ENCODE peak calls at places on chromosomes 1 and 21, in eight cellular contexts. J is OCI-LY7, V is pancreas, F is cardiac muscle cell, Y is uterus, W is thoracic aorta, X is fibroblast of lung, U is IMR-90. I is an unnamed sample.

GRCh38 chr1:1291023-1291528 is 10.8 kb downstream of the SCNN1D start:
- DNase-seq in U (no peak), J (no peak), V (no peak), X (no peak), Y (peak; percentile 44), F (no peak), W (no peak), I (no peak)

GRCh38 chr1:109466100-109466439 is 276 bp upstream of the SYPL2 start:
- DNase-seq in W (no peak), Y (no peak), J (no peak), V (no peak), F (no peak), U (no peak), X (no peak), I (no peak)

GRCh38 chr1:165834229-165834628 is 6.8 kb downstream of the UCK2 start:
- DNase-seq in V (no peak), Y (no peak), F (no peak), X (no peak), W (no peak), U (no peak), J (no peak), I (no peak)

GRCh38 chr21:38249879-38250278 is 6.9 kb upstream of the KCNJ15 start:
- DNase-seq in J (no peak), V (no peak), U (no peak), W (no peak), X (no peak), F (no peak), Y (no peak), I (no peak)

GRCh38 chr21:35102488-35103407 is 53.6 kb upstream of the RUNX1 start:
- DNase-seq in W (peak; percentile 2), U (peak; percentile 33), F (no peak), Y (no peak), X (peak; percentile 34), J (peak; percentile 80), V (no peak), I (no peak)

GRCh38 chr1:162207862-162208261 is 138.4 kb downstream of the NOS1AP start:
- DNase-seq in F (no peak), Y (no peak), V (no peak), W (no peak), U (no peak), X (no peak), J (no peak), I (no peak)

GRCh38 chr1:156402621-156403020 is 33.6 kb downstream of the RHBG start:
- DNase-seq in J (no peak), X (no peak), V (no peak), W (no peak), U (no peak), Y (no peak), F (no peak), I (no peak)

GRCh38 chr1:23537296-23537993 is 6.4 kb upstream of the E2F2 start:
- DNase-seq in Y (no peak), W (no peak), F (no peak), U (peak; percentile 68), V (no peak), J (peak; percentile 32), X (peak; percentile 64), I (no peak)

GRCh38 chr1:27621067-27621920 is 13.7 kb downstream of the FGR start:
- DNase-seq in F (no peak), V (no peak), Y (no peak), U (peak; percentile 58), J (no peak), W (no peak), X (peak; percentile 43), I (no peak)

GRCh38 chr1:217889401-217889800 is 258.3 kb downstream of the SPATA17 start:
- DNase-seq in U (peak; percentile 2), J (no peak), F (peak; percentile 49), Y (no peak), W (no peak), X (peak; percentile 20), V (no peak), I (peak; percentile 43)

GRCh38 chr1:113058861-113059441 is 14.0 kb upstream of the LRIG2 start:
- DNase-seq in X (no peak), U (no peak), Y (no peak), J (no peak), V (no peak), F (peak; percentile 50), W (no peak), I (no peak)

GRCh38 chr1:160096491-160097116 is 1.8 kb downstream of the IGSF8 start:
- DNase-seq in W (no peak), X (peak; percentile 37), J (no peak), Y (no peak), F (no peak), V (no peak), U (peak; percentile 52), I (peak; percentile 51)

GRCh38 chr1:16021681-16022080 is at the start of gene CLCNKA:
- DNase-seq in F (no peak), W (no peak), U (no peak), J (no peak), Y (no peak), V (peak; percentile 79), X (no peak), I (no peak)

GRCh38 chr1:231954751-231955150 is 328.2 kb downstream of the DISC1 start:
- DNase-seq in X (no peak), U (no peak), V (no peak), J (no peak), W (no peak), Y (no peak), F (no peak), I (no peak)

GRCh38 chr21:38346286-38346685 is 89.5 kb downstream of the KCNJ15 start:
- DNase-seq in W (no peak), Y (no peak), V (no peak), J (no peak), U (no peak), X (no peak), F (no peak), I (no peak)

GRCh38 chr21:17554120-17554519 is 41.3 kb downstream of the CXADR start:
- DNase-seq in X (no peak), W (no peak), F (no peak), J (no peak), Y (no peak), U (no peak), V (no peak), I (no peak)

GRCh38 chr1:157099633-157100009 is at the start of gene ETV3L:
- DNase-seq in U (no peak), W (no peak), F (no peak), J (no peak), Y (no peak), X (no peak), V (no peak), I (no peak)

GRCh38 chr21:16713331-16714114 is 799.3 kb upstream of the CXADR start:
- DNase-seq in V (no peak), X (peak; percentile 25), W (no peak), J (no peak), Y (no peak), F (no peak), U (peak; percentile 13), I (no peak)

GRCh38 chr1:225860860-225861441 is 21.2 kb downstream of the TMEM63A start:
- DNase-seq in Y (no peak), X (no peak), W (no peak), J (no peak), F (no peak), U (peak; percentile 19), V (no peak), I (no peak)

GRCh38 chr1:7550981-7551380 is 220.1 kb upstream of the VAMP3 start:
- DNase-seq in W (no peak), F (no peak), Y (no peak), U (no peak), J (no peak), V (peak; percentile 43), X (no peak), I (no peak)

GRCh38 chr1:227792216-227793078 is 23.0 kb upstream of the PRSS38 start:
- DNase-seq in V (no peak), U (no peak), F (no peak), X (no peak), W (no peak), Y (no peak), J (no peak), I (no peak)
- TF ChIP-seq CTCF in V (no peak), U (no peak), F (no peak), X (peak; percentile 6), W (no peak), Y (no peak), J (peak; percentile 44), I (no peak)

GRCh38 chr1:161182214-161182613 is 4.9 kb upstream of the B4GALT3 start:
- DNase-seq in X (peak; percentile 62), F (no peak), J (no peak), Y (no peak), U (peak; percentile 60), V (no peak), W (no peak), I (no peak)
- H3K4me3 ChIP-seq in X (no peak overlapping the region), F (no peak overlapping the region), J (no peak overlapping the region), Y (no peak overlapping the region), U (no peak overlapping the region), V (no peak overlapping the region), W (no peak overlapping the region), I (no peak overlapping the region)

GRCh38 chr1:180155202-180155682 is 573 bp downstream of the QSOX1 start:
- DNase-seq in X (no peak), F (no peak), U (no peak), W (no peak), J (peak; percentile 33), V (peak; percentile 72), Y (no peak), I (peak; percentile 10)

GRCh38 chr1:180157108-180157507 is 2.4 kb downstream of the QSOX1 start:
- DNase-seq in Y (no peak), J (no peak), U (peak; percentile 65), X (peak; percentile 56), W (no peak), V (no peak), F (no peak), I (no peak)

GRCh38 chr1:180156201-180156600 is 1.5 kb downstream of the QSOX1 start:
- DNase-seq in F (no peak), Y (no peak), J (peak; percentile 36), W (no peak), V (no peak), X (peak; percentile 18), U (no peak), I (no peak)

GRCh38 chr1:180157576-180158057 is 2.9 kb downstream of the QSOX1 start:
- DNase-seq in X (no peak), U (no peak), Y (no peak), W (no peak), F (no peak), J (no peak), V (no peak), I (peak; percentile 73)

GRCh38 chr1:180156631-180157091 is 2.0 kb downstream of the QSOX1 start:
- DNase-seq in W (no peak), J (no peak), V (no peak), X (peak; percentile 66), Y (no peak), F (no peak), U (peak; percentile 78), I (no peak)
- H3K4me1 ChIP-seq in W (peaks cover 36% of the 10 kb centered on the region), J (peaks cover 22% of the 10 kb centered on the region), V (peaks cover 19% of the 10 kb centered on the region), X (peaks cover 22% of the 10 kb centered on the region), Y (no peaks in the 10 kb centered on the region), F (peaks cover 8% of the 10 kb centered on the region), U (peaks cover 24% of the 10 kb centered on the region), I (peaks cover 46% of the 10 kb centered on the region)

DNA sequence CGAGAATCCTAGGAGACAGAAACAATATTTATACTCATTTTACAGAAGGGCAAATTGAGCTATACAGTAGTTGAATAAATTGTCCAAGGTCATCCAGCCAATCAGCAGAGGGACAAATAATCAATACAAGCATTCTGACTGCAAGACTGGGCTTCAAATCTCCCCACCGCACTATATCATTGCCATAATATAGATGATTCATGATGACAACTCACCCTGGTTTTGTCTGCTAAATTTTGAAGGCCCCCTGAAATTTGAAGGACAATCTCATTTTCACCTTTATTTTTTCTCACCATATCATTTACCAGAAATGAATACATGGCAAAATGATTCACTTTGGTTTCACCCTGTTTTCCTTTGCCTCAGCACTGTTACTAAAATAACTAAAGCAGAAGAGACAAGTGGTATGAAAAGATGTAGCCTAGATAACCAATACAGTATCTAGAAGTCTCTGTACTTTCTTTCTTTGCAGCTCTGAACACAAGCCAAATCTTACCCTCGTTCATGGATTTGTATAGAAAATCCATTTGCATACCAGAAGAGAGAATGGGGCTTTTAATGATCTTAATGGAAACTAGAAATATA is 292.5 kb downstream of the TTLL7 start:
- DNase-seq in V (no peak), X (no peak), Y (no peak), W (no peak), U (no peak), J (no peak), F (no peak), I (no peak)
- TF ChIP-seq CTCF in V (no peak), X (no peak), Y (no peak), W (no peak), U (no peak), J (no peak), F (no peak), I (no peak)